ENCODE peak calls at places on chromosomes 2 and 18, in five cellular contexts. Z, R, P, L and W are unnamed samples.

GRCh38 chr18:74425876-74426275 is 31.2 kb downstream of the DIPK1C start:
- DNase-seq in R (no peak), P (no peak), L (no peak), Z (no peak), W (no peak)

GRCh38 chr18:34773961-34774754 is 64.1 kb downstream of the DTNA start:
- DNase-seq in L (no peak), P (no peak), Z (no peak), R (no peak), W (peak)

GRCh38 chr2:236177604-236177966 is 9.4 kb upstream of the GBX2 start:
- DNase-seq in Z (peak), L (no peak), R (peak), P (no peak), W (peak)

GRCh38 chr2:236178921-236179652 is 10.9 kb upstream of the GBX2 start:
- DNase-seq in R (no peak), P (no peak), L (no peak), Z (no peak), W (no peak)

GRCh38 chr2:68357608-68358337 is 7.3 kb upstream of the PLEK start:
- DNase-seq in Z (no peak), L (no peak), R (peak), P (no peak), W (peak)

GRCh38 chr2:181077128-181077709 is 96.8 kb downstream of the UBE2E3 start:
- DNase-seq in L (no peak), R (peak), P (peak), Z (no peak), W (no peak)

GRCh38 chr2:105803337-105803736 is 58.6 kb downstream of the NCK2 start:
- DNase-seq in L (no peak), P (no peak), R (no peak), Z (no peak), W (no peak)

GRCh38 chr2:96403481-96403880 is 67.9 kb downstream of the NCAPH start:
- DNase-seq in P (no peak), Z (no peak), L (no peak), R (no peak), W (no peak)

GRCh38 chr2:163802289-163802688 is 66.5 kb upstream of the FIGN start:
- DNase-seq in R (no peak), L (no peak), P (no peak), Z (no peak), W (no peak)

GRCh38 chr2:6310186-6310909 is 555.4 kb downstream of the CMPK2 start:
- DNase-seq in Z (no peak), L (no peak), R (no peak), P (no peak), W (no peak)

GRCh38 chr18:68439672-68440071 is 275.2 kb downstream of the TMX3 start:
- DNase-seq in P (no peak), Z (no peak), R (no peak), L (no peak), W (no peak)

GRCh38 chr2:19295998-19296502 is 62.4 kb downstream of the OSR1 start:
- DNase-seq in Z (no peak), P (no peak), L (no peak), R (no peak), W (no peak)

GRCh38 chr2:37573406-37573805 is 98.0 kb downstream of the CDC42EP3 start:
- DNase-seq in R (no peak), P (no peak), L (no peak), Z (no peak), W (no peak)

GRCh38 chr2:233976690-233977294 is 59.6 kb downstream of the TRPM8 start:
- DNase-seq in P (peak), L (no peak), R (peak), Z (no peak), W (no peak)

GRCh38 chr2:12087671-12088380 is 341.4 kb downstream of the LPIN1 start:
- DNase-seq in Z (no peak), P (no peak), L (no peak), R (no peak), W (no peak)